ENCODE peak calls at places on chromosomes 12 and 14, in ten cellular contexts. D, F, E, S, L, R, Q, W, V and K are unnamed samples.

GRCh38 chr14:86798330-86798729 is 1194.7 kb downstream of the GALC start:
- DNase-seq in D (no peak), F (no peak), E (no peak), S (peak), L (no peak), R (peak), Q (no peak), W (no peak), V (no peak), K (no peak)

GRCh38 chr12:75550401-75550851 is 39.0 kb upstream of the KRR1 start:
- DNase-seq in D (no peak), F (peak), E (no peak), S (no peak), L (no peak), R (no peak), Q (no peak), W (no peak), V (no peak), K (no peak)

GRCh38 chr14:100901391-100902183 is 1.9 kb downstream of the RTL1 start:
- DNase-seq in D (no peak), F (no peak), E (peak), S (no peak), L (no peak), R (no peak), Q (no peak), W (no peak), V (no peak), K (no peak)

GRCh38 chr12:33650832-33651231 is 211.2 kb upstream of the SYT10 start:
- DNase-seq in D (no peak), F (no peak), E (no peak), S (no peak), L (no peak), R (no peak), Q (no peak), W (no peak), V (no peak), K (no peak)

GRCh38 chr14:94180655-94181271 is 6.6 kb downstream of the PPP4R4 start:
- DNase-seq in D (peak), F (no peak), E (peak), S (peak), L (peak), R (peak), Q (no peak), W (no peak), V (no peak), K (peak)

GRCh38 chr12:123813349-123813748 is 51.2 kb downstream of the DNAH10 start:
- DNase-seq in D (peak), F (no peak), E (no peak), S (no peak), L (no peak), R (no peak), Q (no peak), W (no peak), V (no peak), K (no peak)

GRCh38 chr12:109165599-109165998 is 49.2 kb downstream of the ACACB start:
- DNase-seq in D (peak), F (no peak), E (no peak), S (no peak), L (no peak), R (no peak), Q (no peak), W (no peak), V (no peak), K (no peak)

GRCh38 chr14:33899723-33900341 is 51.0 kb downstream of the EGLN3 start:
- DNase-seq in D (no peak), F (no peak), E (no peak), S (no peak), L (no peak), R (no peak), Q (no peak), W (no peak), V (no peak), K (no peak)

GRCh38 chr12:93016752-93017350 is 87.8 kb upstream of the EEA1 start:
- DNase-seq in D (no peak), F (no peak), E (no peak), S (no peak), L (no peak), R (no peak), Q (no peak), W (no peak), V (no peak), K (no peak)

GRCh38 chr14:104383088-104383805 is 196.3 kb upstream of the C14orf180 start:
- DNase-seq in D (no peak), F (no peak), E (no peak), S (no peak), L (no peak), R (no peak), Q (no peak), W (no peak), V (no peak), K (no peak)

GRCh38 chr12:81811066-81811777 is 52.1 kb upstream of the PPFIA2 start:
- DNase-seq in D (peak), F (no peak), E (no peak), S (no peak), L (no peak), R (no peak), Q (no peak), W (no peak), V (no peak), K (no peak)

GRCh38 chr14:61652526-61653262 is 42.6 kb upstream of the HIF1A start:
- DNase-seq in D (no peak), F (no peak), E (no peak), S (no peak), L (no peak), R (no peak), Q (no peak), W (no peak), V (no peak), K (no peak)

GRCh38 chr14:31945074-31945613 is 132.0 kb upstream of the ARHGAP5 start:
- DNase-seq in D (no peak), F (no peak), E (peak), S (no peak), L (peak), R (no peak), Q (no peak), W (no peak), V (no peak), K (no peak)

GRCh38 chr12:53944907-53945847 is 6.5 kb downstream of the HOXC13 start:
- DNase-seq in D (no peak), F (no peak), E (no peak), S (no peak), L (no peak), R (no peak), Q (no peak), W (no peak), V (no peak), K (no peak)

GRCh38 chr14:102727336-102728095 is 49.7 kb upstream of the TRAF3 start:
- DNase-seq in D (no peak), F (no peak), E (no peak), S (no peak), L (no peak), R (no peak), Q (no peak), W (no peak), V (no peak), K (no peak)

GRCh38 chr12:104672501-104673265 is 215.9 kb downstream of the CHST11 start:
- DNase-seq in D (no peak), F (peak), E (no peak), S (peak), L (no peak), R (peak), Q (no peak), W (no peak), V (peak), K (peak)

GRCh38 chr14:69372146-69372545 is 26.0 kb downstream of the ERH start:
- DNase-seq in D (no peak), F (no peak), E (no peak), S (no peak), L (no peak), R (no peak), Q (no peak), W (no peak), V (no peak), K (no peak)

GRCh38 chr12:45051490-45052105 is 699 bp upstream of the DBX2 start:
- DNase-seq in D (no peak), F (no peak), E (no peak), S (no peak), L (no peak), R (no peak), Q (no peak), W (no peak), V (no peak), K (no peak)

GRCh38 chr14:51676549-51676948 is 24.8 kb downstream of the FRMD6 start:
- DNase-seq in D (peak), F (no peak), E (no peak), S (no peak), L (no peak), R (no peak), Q (no peak), W (no peak), V (no peak), K (no peak)

GRCh38 chr14:20969336-20969735 is 14.0 kb downstream of the RNASE2 start:
- DNase-seq in D (no peak), F (no peak), E (no peak), S (no peak), L (no peak), R (no peak), Q (no peak), W (no peak), V (no peak), K (no peak)

GRCh38 chr12:122969657-122970056 is 3.4 kb upstream of the ABCB9 start:
- DNase-seq in D (no peak), F (no peak), E (no peak), S (no peak), L (no peak), R (no peak), Q (no peak), W (no peak), V (no peak), K (no peak)

GRCh38 chr12:102484017-102484731 is 3.8 kb upstream of the IGF1 start:
- DNase-seq in D (peak), F (peak), E (peak), S (peak), L (peak), R (peak), Q (peak), W (peak), V (no peak), K (peak)

GRCh38 chr12:51055060-51055459 is 6.9 kb downstream of the LETMD1 start:
- DNase-seq in D (no peak), F (no peak), E (no peak), S (no peak), L (no peak), R (no peak), Q (no peak), W (no peak), V (no peak), K (no peak)

GRCh38 chr14:51081712-51082111 is 13.2 kb downstream of the TRIM9 start:
- DNase-seq in D (no peak), F (no peak), E (no peak), S (no peak), L (no peak), R (no peak), Q (no peak), W (no peak), V (no peak), K (no peak)

GRCh38 chr12:6161124-6161882 is 36.8 kb upstream of the VWF start:
- DNase-seq in D (peak), F (peak), E (no peak), S (no peak), L (no peak), R (no peak), Q (no peak), W (no peak), V (no peak), K (no peak)

GRCh38 chr12:32756476-32757158 is 920 bp upstream of the YARS2 start:
- DNase-seq in D (no peak), F (no peak), E (no peak), S (no peak), L (no peak), R (no peak), Q (no peak), W (no peak), V (no peak), K (no peak)

GRCh38 chr12:113235976-113236375 is 14.7 kb downstream of the TPCN1 start:
- DNase-seq in D (no peak), F (no peak), E (peak), S (no peak), L (no peak), R (no peak), Q (no peak), W (no peak), V (peak), K (no peak)

GRCh38 chr12:82124711-82125110 is 233.5 kb downstream of the CCDC59 start:
- DNase-seq in D (peak), F (no peak), E (no peak), S (peak), L (peak), R (no peak), Q (no peak), W (no peak), V (no peak), K (no peak)

GRCh38 chr12:114355389-114356088 is 50.4 kb downstream of the TBX5 start:
- DNase-seq in D (no peak), F (peak), E (no peak), S (no peak), L (no peak), R (peak), Q (no peak), W (no peak), V (no peak), K (no peak)

GRCh38 chr12:48180857-48181495 is 2.5 kb upstream of the CCDC184 start:
- DNase-seq in D (no peak), F (no peak), E (no peak), S (no peak), L (no peak), R (no peak), Q (no peak), W (no peak), V (no peak), K (no peak)

GRCh38 chr12:116324684-116325664 is 47.5 kb upstream of the MED13L start:
- DNase-seq in D (no peak), F (no peak), E (peak), S (no peak), L (no peak), R (no peak), Q (no peak), W (no peak), V (no peak), K (no peak)

GRCh38 chr12:6327159-6327558 is 14.7 kb downstream of the TNFRSF1A start:
- DNase-seq in D (no peak), F (no peak), E (no peak), S (no peak), L (no peak), R (no peak), Q (no peak), W (no peak), V (no peak), K (no peak)

GRCh38 chr14:96253140-96253539 is 2.9 kb upstream of the BDKRB1 start:
- DNase-seq in D (peak), F (no peak), E (no peak), S (peak), L (peak), R (peak), Q (no peak), W (no peak), V (no peak), K (peak)

GRCh38 chr12:112353389-112353788 is 28.8 kb downstream of the HECTD4 start:
- DNase-seq in D (peak), F (no peak), E (no peak), S (no peak), L (no peak), R (no peak), Q (no peak), W (no peak), V (no peak), K (peak)

GRCh38 chr12:10393291-10393690 is 3.5 kb upstream of the KLRK1 start:
- DNase-seq in D (no peak), F (no peak), E (no peak), S (no peak), L (no peak), R (no peak), Q (no peak), W (no peak), V (no peak), K (no peak)

GRCh38 chr14:24984846-24985589 is 64.9 kb downstream of the STXBP6 start:
- DNase-seq in D (no peak), F (peak), E (no peak), S (no peak), L (peak), R (no peak), Q (no peak), W (no peak), V (no peak), K (no peak)

GRCh38 chr12:121214855-121215745 is 5.2 kb downstream of the P2RX4 start:
- DNase-seq in D (peak), F (no peak), E (no peak), S (peak), L (peak), R (peak), Q (no peak), W (no peak), V (no peak), K (peak)